ENCODE peak calls at places on chromosomes 7 and 10, in four cellular contexts. Z is occipital lobe; O is cardiac fibroblast; A is CD4-positive, CD25-positive, alpha-beta regulatory T cell. C is an unnamed sample.

GRCh38 chr10:43809211-43809930 is 160.7 kb upstream of the ZNF32 start:
- DNase-seq in Z (no peak), O (peak; percentile 58), A (no peak), C (peak; percentile 79)

GRCh38 chr7:148856035-148856881 is 27.8 kb downstream of the EZH2 start:
- DNase-seq in Z (no peak), O (peak; percentile 46), A (peak; percentile 81), C (no peak)

GRCh38 chr7:117724898-117725297 is 148.3 kb downstream of the CTTNBP2 start:
- DNase-seq in Z (no peak), O (no peak), A (no peak), C (no peak)

GRCh38 chr7:87199700-87200450 is 19.7 kb downstream of the TMEM243 start:
- DNase-seq in Z (no peak), O (no peak), A (no peak), C (no peak)

GRCh38 chr10:75542902-75543301 is 111.5 kb downstream of the LRMDA start:
- DNase-seq in Z (no peak), O (peak; percentile 42), A (no peak), C (no peak)

GRCh38 chr10:16732376-16732775 is 84.8 kb downstream of the RSU1 start:
- DNase-seq in Z (no peak), O (no peak), A (peak; percentile 8), C (no peak)

GRCh38 chr7:2369139-2369538 is 14.5 kb downstream of the EIF3B start:
- DNase-seq in Z (no peak), O (no peak), A (no peak), C (no peak)

GRCh38 chr7:113784317-113784716 is 134.5 kb downstream of the PPP1R3A start:
- DNase-seq in Z (no peak), O (no peak), A (no peak), C (no peak)

GRCh38 chr7:112873831-112874553 is 83.8 kb upstream of the TMEM168 start:
- DNase-seq in Z (no peak), O (no peak), A (no peak), C (no peak)

GRCh38 chr7:128794020-128794419 is 2.3 kb downstream of the CCDC136 start:
- DNase-seq in Z (no peak), O (no peak), A (peak; percentile 49), C (no peak)

GRCh38 chr7:133804127-133804526 is 323.0 kb upstream of the LRGUK start:
- DNase-seq in Z (no peak), O (no peak), A (no peak), C (no peak)

GRCh38 chr10:26887611-26888215 is 27.0 kb upstream of the ABI1 start:
- DNase-seq in Z (no peak), O (no peak), A (no peak), C (no peak)

GRCh38 chr10:86370006-86370585 is 3.5 kb upstream of the GRID1 start:
- DNase-seq in Z (no peak), O (no peak), A (no peak), C (no peak)

GRCh38 chr7:155377837-155378579 is 79.9 kb upstream of the EN2 start:
- DNase-seq in Z (no peak), O (peak; percentile 43), A (no peak), C (no peak)

GRCh38 chr7:99779949-99780348 is 4.0 kb downstream of the CYP3A4 start:
- DNase-seq in Z (no peak), O (no peak), A (no peak), C (no peak)

GRCh38 chr10:51960494-51960895 is 261.1 kb upstream of the CSTF2T start:
- DNase-seq in Z (peak; percentile 6), O (peak; percentile 80), A (peak; percentile 34), C (peak; percentile 33)

GRCh38 chr10:4778761-4779160 is 47.2 kb upstream of the AKR1E2 start:
- DNase-seq in Z (no peak), O (no peak), A (no peak), C (no peak)

GRCh38 chr7:96169439-96169838 is 152.5 kb downstream of the SLC25A13 start:
- DNase-seq in Z (no peak), O (peak; percentile 45), A (no peak), C (no peak)

GRCh38 chr10:60820093-60820769 is 42.0 kb downstream of the CDK1 start:
- DNase-seq in Z (no peak), O (peak; percentile 52), A (no peak), C (no peak)

GRCh38 chr7:27346531-27347260 is 104.1 kb downstream of the EVX1 start:
- DNase-seq in Z (no peak), O (peak; percentile 49), A (no peak), C (peak; percentile 34)

C was measured in AG04450.